ENCODE peak calls at places on chromosomes 5 and 9, in four cellular contexts. One of them, this sample, is unnamed.

GRCh38 chr5:124365491-124365890 is 380.9 kb downstream of the ZNF608 start:
- DNase-seq in fibroblast of pulmonary artery: no peak
- DNase-seq in SW480: peak
- DNase-seq in SIG-M5: no peak
- DNase-seq in this sample: no peak

GRCh38 chr9:15287309-15287708 is 19.7 kb downstream of the TTC39B start:
- DNase-seq in SIG-M5: no peak
- DNase-seq in SW480: no peak
- DNase-seq in fibroblast of pulmonary artery: no peak
- DNase-seq in this sample: no peak

GRCh38 chr5:179617930-179618329 is 5.5 kb downstream of the HNRNPH1 start:
- DNase-seq in fibroblast of pulmonary artery: no peak
- DNase-seq in SIG-M5: no peak
- DNase-seq in SW480: no peak
- DNase-seq in this sample: no peak

GRCh38 chr9:128393171-128393761 is 22.1 kb downstream of the URM1 start:
- DNase-seq in SIG-M5: no peak
- DNase-seq in SW480: no peak
- DNase-seq in fibroblast of pulmonary artery: no peak
- DNase-seq in this sample: no peak

GRCh38 chr9:91914404-91914803 is 35.6 kb downstream of the ROR2 start:
- DNase-seq in SW480: no peak
- DNase-seq in SIG-M5: no peak
- DNase-seq in fibroblast of pulmonary artery: no peak
- DNase-seq in this sample: no peak

GRCh38 chr5:136296846-136297245 is 68.5 kb downstream of the TRPC7 start:
- DNase-seq in SIG-M5: no peak
- DNase-seq in fibroblast of pulmonary artery: no peak
- DNase-seq in SW480: no peak
- DNase-seq in this sample: no peak

GRCh38 chr5:158406884-158407790 is 548.2 kb upstream of the CLINT1 start:
- DNase-seq in fibroblast of pulmonary artery: peak
- DNase-seq in SW480: no peak
- DNase-seq in SIG-M5: no peak
- DNase-seq in this sample: no peak

GRCh38 chr9:134157378-134157885 is 6.9 kb downstream of the RNU6ATAC start:
- DNase-seq in SW480: no peak
- DNase-seq in fibroblast of pulmonary artery: no peak
- DNase-seq in SIG-M5: no peak
- DNase-seq in this sample: no peak

GRCh38 chr5:72452515-72453259 is 54.5 kb downstream of the ZNF366 start:
- DNase-seq in SIG-M5: no peak
- DNase-seq in SW480: peak
- DNase-seq in fibroblast of pulmonary artery: peak
- DNase-seq in this sample: no peak

GRCh38 chr5:132751444-132751843 is 4.2 kb downstream of the CCNI2 start:
- DNase-seq in fibroblast of pulmonary artery: peak
- DNase-seq in SW480: no peak
- DNase-seq in SIG-M5: no peak
- DNase-seq in this sample: no peak

GRCh38 chr9:4828776-4829175 is 36.0 kb downstream of the RCL1 start:
- DNase-seq in SW480: no peak
- DNase-seq in fibroblast of pulmonary artery: peak
- DNase-seq in SIG-M5: no peak
- DNase-seq in this sample: no peak

GRCh38 chr9:70618784-70619183 is 204.3 kb upstream of the KLF9 start:
- DNase-seq in SIG-M5: no peak
- DNase-seq in SW480: no peak
- DNase-seq in fibroblast of pulmonary artery: no peak
- DNase-seq in this sample: no peak

GRCh38 chr9:91040371-91041215 is 239.0 kb downstream of the SYK start:
- DNase-seq in SIG-M5: no peak
- DNase-seq in fibroblast of pulmonary artery: no peak
- DNase-seq in SW480: no peak
- DNase-seq in this sample: no peak

GRCh38 chr9:72476617-72477375 is 44.6 kb upstream of the TMC1 start:
- DNase-seq in SW480: peak
- DNase-seq in SIG-M5: no peak
- DNase-seq in fibroblast of pulmonary artery: peak
- DNase-seq in this sample: peak

GRCh38 chr5:6714221-6715041 is 1.2 kb downstream of the TENT4A start:
- DNase-seq in fibroblast of pulmonary artery: no peak
- DNase-seq in SW480: peak
- DNase-seq in SIG-M5: no peak
- DNase-seq in this sample: peak

GRCh38 chr9:130857864-130858730 is 23.0 kb downstream of the ABL1 start:
- DNase-seq in SIG-M5: no peak
- DNase-seq in fibroblast of pulmonary artery: peak
- DNase-seq in SW480: no peak
- DNase-seq in this sample: no peak

GRCh38 chr5:162503796-162504195 is 436.2 kb downstream of the GABRG2 start:
- DNase-seq in SIG-M5: no peak
- DNase-seq in fibroblast of pulmonary artery: no peak
- DNase-seq in SW480: no peak
- DNase-seq in this sample: no peak

GRCh38 chr5:138448481-138449398 is 9.9 kb downstream of the REEP2 start:
- DNase-seq in fibroblast of pulmonary artery: no peak
- DNase-seq in SW480: no peak
- DNase-seq in SIG-M5: no peak
- DNase-seq in this sample: no peak

GRCh38 chr5:54794437-54794970 is 190.9 kb downstream of the ESM1 start:
- DNase-seq in SIG-M5: no peak
- DNase-seq in SW480: no peak
- DNase-seq in fibroblast of pulmonary artery: no peak
- DNase-seq in this sample: no peak

GRCh38 chr9:18893051-18893450 is 140.0 kb downstream of the SAXO1 start:
- DNase-seq in SW480: no peak
- DNase-seq in SIG-M5: no peak
- DNase-seq in fibroblast of pulmonary artery: no peak
- DNase-seq in this sample: no peak

GRCh38 chr5:74272019-74272775 is 368.3 kb downstream of the ENC1 start:
- DNase-seq in SW480: peak
- DNase-seq in fibroblast of pulmonary artery: no peak
- DNase-seq in SIG-M5: no peak
- DNase-seq in this sample: no peak

GRCh38 chr5:131281133-131281867 is 17.4 kb downstream of the CDC42SE2 start:
- DNase-seq in fibroblast of pulmonary artery: no peak
- DNase-seq in SIG-M5: no peak
- DNase-seq in SW480: no peak
- DNase-seq in this sample: no peak

GRCh38 chr5:86917117-86917579 is 299.4 kb downstream of the COX7C start:
- DNase-seq in SIG-M5: no peak
- DNase-seq in SW480: no peak
- DNase-seq in fibroblast of pulmonary artery: peak
- DNase-seq in this sample: peak

GRCh38 chr5:103526164-103526915 is 36.2 kb downstream of the NUDT12 start:
- DNase-seq in SW480: no peak
- DNase-seq in fibroblast of pulmonary artery: peak
- DNase-seq in SIG-M5: no peak
- DNase-seq in this sample: no peak

GRCh38 chr5:173158366-173158765 is 14.0 kb downstream of the BNIP1 start:
- DNase-seq in SW480: no peak
- DNase-seq in SIG-M5: no peak
- DNase-seq in fibroblast of pulmonary artery: no peak
- DNase-seq in this sample: no peak

GRCh38 chr9:129775443-129775842 is 22.6 kb upstream of the PTGES start:
- DNase-seq in SIG-M5: no peak
- DNase-seq in fibroblast of pulmonary artery: no peak
- DNase-seq in SW480: no peak
- DNase-seq in this sample: no peak

GRCh38 chr9:98120476-98120875 is 1.5 kb upstream of the TRIM14 start:
- DNase-seq in SW480: no peak
- DNase-seq in SIG-M5: no peak
- DNase-seq in fibroblast of pulmonary artery: no peak
- DNase-seq in this sample: no peak

GRCh38 chr5:73256462-73257260 is 83.7 kb downstream of the TMEM174 start:
- DNase-seq in SIG-M5: no peak
- DNase-seq in fibroblast of pulmonary artery: no peak
- DNase-seq in SW480: no peak
- DNase-seq in this sample: no peak

GRCh38 chr9:26459959-26460358 is 432.6 kb downstream of the CAAP1 start:
- DNase-seq in SIG-M5: no peak
- DNase-seq in fibroblast of pulmonary artery: no peak
- DNase-seq in SW480: no peak
- DNase-seq in this sample: no peak

GRCh38 chr5:179293276-179293675 is 52.0 kb downstream of the ADAMTS2 start:
- DNase-seq in fibroblast of pulmonary artery: no peak
- DNase-seq in SIG-M5: no peak
- DNase-seq in SW480: no peak
- DNase-seq in this sample: no peak

GRCh38 chr9:97847474-97848236 is 5.4 kb upstream of the FOXE1 start:
- DNase-seq in SW480: no peak
- DNase-seq in fibroblast of pulmonary artery: no peak
- DNase-seq in SIG-M5: no peak
- DNase-seq in this sample: no peak

GRCh38 chr5:57450991-57451876 is 31.4 kb downstream of the ACTBL2 start:
- DNase-seq in SW480: no peak
- DNase-seq in fibroblast of pulmonary artery: peak
- DNase-seq in SIG-M5: no peak
- DNase-seq in this sample: no peak

GRCh38 chr5:45627076-45627656 is 69.0 kb downstream of the HCN1 start:
- DNase-seq in SIG-M5: no peak
- DNase-seq in fibroblast of pulmonary artery: no peak
- DNase-seq in SW480: no peak
- DNase-seq in this sample: no peak

GRCh38 chr5:31463341-31463740 is 68.6 kb downstream of the DROSHA start:
- DNase-seq in SIG-M5: no peak
- DNase-seq in fibroblast of pulmonary artery: peak
- DNase-seq in SW480: no peak
- DNase-seq in this sample: no peak